ENCODE peak calls at places on chromosomes 3 and 15, in eight cellular contexts. H, L, R, D, G, W, Z and P are unnamed samples.
A peak's percentile ranks its signal among the peaks of the same experiment; 100 is the strongest.

GRCh38 chr3:10419637-10420232 is 85.7 kb downstream of the ATP2B2 start:
- DNase-seq in D (no peak), H (peak; percentile 7), W (no peak), G (no peak), L (no peak), Z (no peak), R (no peak), P (peak; percentile 8)

GRCh38 chr3:118781879-118782278 is 252.8 kb downstream of the IGSF11 start:
- DNase-seq in L (no peak), R (no peak), Z (no peak), H (no peak), D (no peak), W (no peak), G (no peak), P (no peak)

GRCh38 chr3:175748087-175748732 is 889.1 kb downstream of the NAALADL2 start:
- DNase-seq in L (no peak), W (no peak), Z (no peak), D (no peak), G (no peak), H (peak; percentile 44), R (no peak), P (peak; percentile 77)

GRCh38 chr15:80461370-80462060 is 57.3 kb downstream of the ARNT2 start:
- DNase-seq in D (no peak), W (peak; percentile 19), G (no peak), Z (no peak), H (no peak), L (no peak), R (no peak), P (no peak)

GRCh38 chr15:37093480-37094410 is 6.6 kb downstream of the MEIS2 start:
- DNase-seq in R (no peak), D (no peak), G (no peak), L (no peak), H (peak; percentile 79), W (no peak), Z (no peak), P (no peak)

GRCh38 chr15:100835626-100836025 is 44.0 kb upstream of the ALDH1A3 start:
- DNase-seq in R (no peak), D (no peak), W (no peak), Z (no peak), L (no peak), H (peak; percentile 10), G (no peak), P (no peak)

GRCh38 chr15:50562735-50563640 is 16.5 kb upstream of the USP50 start:
- DNase-seq in L (no peak), W (no peak), G (no peak), R (no peak), Z (no peak), H (peak; percentile 59), D (no peak), P (no peak)

GRCh38 chr3:49469037-49469875 is 811 bp upstream of the DAG1 start:
- DNase-seq in D (peak; percentile 70), G (peak; percentile 83), W (peak; percentile 87), Z (peak; percentile 57), L (no peak), R (peak; percentile 96), H (peak; percentile 73), P (peak; percentile 62)

GRCh38 chr3:188319569-188319968 is 165.6 kb downstream of the LPP start:
- DNase-seq in R (no peak), W (no peak), H (peak; percentile 41), D (no peak), Z (no peak), L (no peak), G (no peak), P (no peak)

GRCh38 chr3:135034291-135034768 is 239.3 kb downstream of the EPHB1 start:
- DNase-seq in H (no peak), W (no peak), D (no peak), L (no peak), G (no peak), R (no peak), Z (no peak), P (no peak)

GRCh38 chr3:127488740-127489139 is 101.8 kb downstream of the TPRA1 start:
- DNase-seq in D (no peak), W (no peak), L (no peak), G (no peak), H (no peak), R (no peak), Z (no peak), P (no peak)

GRCh38 chr15:62464705-62465104 is 299.6 kb upstream of the C2CD4B start:
- DNase-seq in L (no peak), G (no peak), W (peak; percentile 42), R (peak; percentile 81), H (peak; percentile 60), D (no peak), Z (no peak), P (no peak)

GRCh38 chr3:123997543-123997942 is 5.6 kb upstream of the ROPN1 start:
- DNase-seq in D (no peak), R (no peak), W (no peak), H (peak; percentile 34), L (no peak), Z (no peak), G (no peak), P (no peak)

GRCh38 chr3:197023998-197024651 is 5.5 kb downstream of the MELTF start:
- DNase-seq in D (no peak), G (peak; percentile 67), H (no peak), Z (no peak), W (no peak), L (no peak), R (no peak), P (no peak)

GRCh38 chr15:94576889-94577533 is 345.6 kb downstream of the MCTP2 start:
- DNase-seq in D (peak; percentile 10), Z (no peak), H (no peak), L (no peak), W (peak; percentile 3), G (no peak), R (peak; percentile 71), P (peak; percentile 52)

DNA sequence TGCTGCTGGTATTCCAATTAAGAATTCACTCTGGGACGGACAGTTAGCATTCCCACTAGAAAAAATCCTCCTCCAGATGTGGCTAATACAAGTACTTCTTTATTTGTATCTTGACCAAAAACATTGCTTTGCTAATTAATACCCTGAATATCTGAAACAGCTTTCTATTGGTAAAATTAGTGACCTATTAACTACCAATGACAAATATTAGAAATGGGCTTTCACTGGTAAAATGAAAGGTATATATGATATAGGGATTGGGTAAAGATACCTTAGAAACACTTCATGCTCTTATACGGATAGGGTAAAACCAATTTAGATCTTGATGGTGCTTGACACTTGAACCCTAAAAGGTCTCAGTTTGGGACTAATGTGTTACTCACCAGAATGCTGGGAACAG is 52.3 kb downstream of the CRTAP start:
- DNase-seq in R (no peak), L (no peak), G (no peak), W (no peak), D (no peak), Z (no peak), H (no peak), P (no peak)
- H3K27ac ChIP-seq in R (no peak overlapping the region), L (no peak overlapping the region), G (no peak overlapping the region), W (no peak overlapping the region), D (no peak overlapping the region), Z (no peak overlapping the region), H (no peak overlapping the region), P (no peak overlapping the region)

GRCh38 chr3:107218864-107219269 is 158.4 kb upstream of the CCDC54 start:
- DNase-seq in G (no peak), Z (no peak), D (no peak), R (no peak), W (no peak), H (no peak), L (no peak), P (no peak)

GRCh38 chr3:107220538-107220937 is 156.7 kb upstream of the CCDC54 start:
- DNase-seq in Z (no peak), D (no peak), H (no peak), R (no peak), W (no peak), L (no peak), G (no peak), P (no peak)

GRCh38 chr3:107221856-107222255 is 155.4 kb upstream of the CCDC54 start:
- DNase-seq in G (no peak), W (peak; percentile 59), Z (no peak), R (no peak), H (peak; percentile 78), D (no peak), L (no peak), P (no peak)

GRCh38 chr3:107224001-107224596 is 153.1 kb upstream of the CCDC54 start:
- DNase-seq in R (no peak), Z (no peak), G (no peak), W (no peak), L (no peak), D (no peak), H (no peak), P (no peak)

DNA sequence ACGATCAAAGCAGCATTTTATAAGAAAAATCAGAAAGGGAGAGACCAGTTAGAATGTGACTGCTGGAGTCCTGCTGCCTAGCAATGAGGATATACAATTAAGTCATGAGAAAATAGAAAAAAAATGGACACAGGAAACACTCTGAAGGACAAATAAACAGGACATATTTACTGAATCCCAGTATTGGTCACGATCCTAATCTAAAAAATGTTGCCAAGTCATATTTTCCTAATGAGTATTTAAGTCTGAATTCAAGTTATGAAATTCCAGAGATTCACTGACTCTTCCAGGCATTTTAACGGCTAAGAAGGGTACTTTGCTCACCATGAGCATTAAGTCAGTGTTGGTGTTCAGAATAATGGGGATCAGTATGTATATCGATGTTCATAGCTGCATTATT is 154.3 kb upstream of the CCDC54 start:
- DNase-seq in D (no peak), L (no peak), W (peak; percentile 82), R (no peak), G (no peak), H (peak; percentile 81), Z (no peak), P (no peak)
- H3K27ac ChIP-seq in D (no peak overlapping the region), L (no peak overlapping the region), W (peak overlapping the region; percentile 97), R (no peak overlapping the region), G (no peak overlapping the region), H (peak overlapping the region; percentile 77), Z (no peak overlapping the region), P (no peak overlapping the region)

GRCh38 chr3:77672016-77672415 is 632.1 kb downstream of the ROBO2 start:
- DNase-seq in Z (no peak), L (no peak), W (no peak), D (no peak), R (no peak), H (no peak), G (no peak), P (no peak)

GRCh38 chr3:77668398-77668797 is 628.5 kb downstream of the ROBO2 start:
- DNase-seq in W (no peak), R (no peak), H (no peak), L (no peak), Z (no peak), D (no peak), G (no peak), P (no peak)

DNA sequence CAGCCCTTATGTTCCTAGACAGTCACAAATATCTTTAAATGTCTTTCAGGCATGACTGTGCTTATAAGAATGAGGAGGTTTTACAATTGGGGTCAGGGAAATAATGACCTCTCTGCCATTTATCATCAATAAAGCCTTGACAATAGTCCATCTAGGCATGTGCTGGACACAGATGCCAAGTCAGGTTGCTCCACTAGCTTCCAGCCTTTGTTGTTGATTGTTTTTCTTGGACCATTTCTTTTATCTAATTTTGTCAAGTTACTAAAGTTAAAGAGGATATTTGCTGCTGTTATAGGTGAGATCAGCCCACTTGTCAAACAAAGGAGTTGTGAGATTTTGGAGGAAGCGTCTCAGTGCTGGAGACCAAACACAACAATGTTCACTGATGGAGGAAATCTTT is 628.0 kb downstream of the ROBO2 start:
- DNase-seq in L (no peak), Z (no peak), W (no peak), H (no peak), D (no peak), G (no peak), R (no peak), P (no peak)
- H3K27ac ChIP-seq in L (no peak overlapping the region), Z (no peak overlapping the region), W (no peak overlapping the region), H (no peak overlapping the region), D (no peak overlapping the region), G (no peak overlapping the region), R (no peak overlapping the region), P (no peak overlapping the region)

GRCh38 chr3:47804571-47804970 is 1.6 kb downstream of the DHX30 start:
- DNase-seq in G (no peak), L (no peak), H (no peak), D (no peak), W (no peak), R (peak; percentile 21), Z (no peak), P (no peak)
- H3K27ac ChIP-seq in G (no peak overlapping the region), L (no peak overlapping the region), H (no peak overlapping the region), D (no peak overlapping the region), W (no peak overlapping the region), R (no peak overlapping the region), Z (no peak overlapping the region), P (peak overlapping the region; percentile 99)